ENCODE peak calls at places on chromosomes 5 and 9, in ten cellular contexts. One of them, this sample, is unnamed.

GRCh38 chr5:149546974-149547373 is 4.3 kb downstream of the CSNK1A1 start:
- DNase-seq in lower lobe of right lung: no peak
- DNase-seq in heart right ventricle: no peak
- DNase-seq in AG09309: no peak
- DNase-seq in keratinocyte: no peak
- DNase-seq in cardiac fibroblast: peak
- DNase-seq in endothelial cell: no peak
- DNase-seq in left lung: no peak
- DNase-seq in fibroblast of lung: no peak
- DNase-seq in BE2C: no peak
- DNase-seq in this sample: no peak

GRCh38 chr5:56506586-56506985 is 273.5 kb upstream of the ANKRD55 start:
- DNase-seq in lower lobe of right lung: no peak
- DNase-seq in heart right ventricle: no peak
- DNase-seq in AG09309: no peak
- DNase-seq in keratinocyte: no peak
- DNase-seq in cardiac fibroblast: peak
- DNase-seq in endothelial cell: no peak
- DNase-seq in left lung: no peak
- DNase-seq in fibroblast of lung: no peak
- DNase-seq in BE2C: no peak
- DNase-seq in this sample: no peak

GRCh38 chr9:95494022-95494415 is 22.8 kb downstream of the PTCH1 start:
- DNase-seq in lower lobe of right lung: no peak
- DNase-seq in heart right ventricle: no peak
- DNase-seq in AG09309: no peak
- DNase-seq in keratinocyte: no peak
- DNase-seq in cardiac fibroblast: no peak
- DNase-seq in endothelial cell: no peak
- DNase-seq in left lung: no peak
- DNase-seq in fibroblast of lung: no peak
- DNase-seq in BE2C: peak
- DNase-seq in this sample: no peak

GRCh38 chr5:132734687-132735086 is 2.7 kb downstream of the KIF3A start:
- DNase-seq in lower lobe of right lung: no peak
- DNase-seq in heart right ventricle: no peak
- DNase-seq in AG09309: no peak
- DNase-seq in keratinocyte: no peak
- DNase-seq in cardiac fibroblast: no peak
- DNase-seq in endothelial cell: no peak
- DNase-seq in left lung: no peak
- DNase-seq in fibroblast of lung: no peak
- DNase-seq in BE2C: no peak
- DNase-seq in this sample: no peak

GRCh38 chr9:16314476-16314875 is 556.0 kb downstream of the BNC2 start:
- DNase-seq in lower lobe of right lung: no peak
- DNase-seq in heart right ventricle: no peak
- DNase-seq in AG09309: no peak
- DNase-seq in keratinocyte: no peak
- DNase-seq in cardiac fibroblast: no peak
- DNase-seq in endothelial cell: no peak
- DNase-seq in left lung: no peak
- DNase-seq in fibroblast of lung: no peak
- DNase-seq in BE2C: no peak
- DNase-seq in this sample: no peak

GRCh38 chr5:158431369-158432029 is 572.6 kb upstream of the CLINT1 start:
- DNase-seq in lower lobe of right lung: no peak
- DNase-seq in heart right ventricle: no peak
- DNase-seq in AG09309: no peak
- DNase-seq in keratinocyte: no peak
- DNase-seq in cardiac fibroblast: peak
- DNase-seq in endothelial cell: no peak
- DNase-seq in left lung: no peak
- DNase-seq in fibroblast of lung: peak
- DNase-seq in BE2C: no peak
- DNase-seq in this sample: no peak

GRCh38 chr9:93299418-93300174 is 115.7 kb downstream of the WNK2 start:
- DNase-seq in lower lobe of right lung: no peak
- DNase-seq in heart right ventricle: no peak
- DNase-seq in AG09309: no peak
- DNase-seq in keratinocyte: no peak
- DNase-seq in cardiac fibroblast: no peak
- DNase-seq in endothelial cell: no peak
- DNase-seq in left lung: no peak
- DNase-seq in fibroblast of lung: no peak
- DNase-seq in BE2C: no peak
- DNase-seq in this sample: no peak

GRCh38 chr5:144276034-144276822 is 105.6 kb downstream of the KCTD16 start:
- DNase-seq in lower lobe of right lung: no peak
- DNase-seq in heart right ventricle: no peak
- DNase-seq in AG09309: peak
- DNase-seq in keratinocyte: no peak
- DNase-seq in cardiac fibroblast: no peak
- DNase-seq in endothelial cell: no peak
- DNase-seq in left lung: no peak
- DNase-seq in fibroblast of lung: peak
- DNase-seq in BE2C: no peak
- DNase-seq in this sample: no peak

GRCh38 chr5:87807783-87808182 is 395.1 kb upstream of the CCNH start:
- DNase-seq in lower lobe of right lung: no peak
- DNase-seq in heart right ventricle: no peak
- DNase-seq in AG09309: no peak
- DNase-seq in keratinocyte: no peak
- DNase-seq in cardiac fibroblast: no peak
- DNase-seq in endothelial cell: no peak
- DNase-seq in left lung: no peak
- DNase-seq in fibroblast of lung: no peak
- DNase-seq in BE2C: no peak
- DNase-seq in this sample: no peak

GRCh38 chr5:2186472-2187015 is 303.8 kb upstream of the IRX4 start:
- DNase-seq in lower lobe of right lung: no peak
- DNase-seq in heart right ventricle: no peak
- DNase-seq in AG09309: no peak
- DNase-seq in keratinocyte: no peak
- DNase-seq in cardiac fibroblast: no peak
- DNase-seq in endothelial cell: peak
- DNase-seq in left lung: no peak
- DNase-seq in fibroblast of lung: no peak
- DNase-seq in BE2C: no peak
- DNase-seq in this sample: no peak

GRCh38 chr5:140239939-140240700 is 62.8 kb downstream of the PFDN1 start:
- DNase-seq in lower lobe of right lung: peak
- DNase-seq in heart right ventricle: peak
- DNase-seq in AG09309: no peak
- DNase-seq in keratinocyte: no peak
- DNase-seq in cardiac fibroblast: peak
- DNase-seq in endothelial cell: peak
- DNase-seq in left lung: no peak
- DNase-seq in fibroblast of lung: peak
- DNase-seq in BE2C: peak
- DNase-seq in this sample: peak

GRCh38 chr9:91948423-91949292 is 1.4 kb downstream of the ROR2 start:
- DNase-seq in lower lobe of right lung: peak
- DNase-seq in heart right ventricle: peak
- DNase-seq in AG09309: no peak
- DNase-seq in keratinocyte: no peak
- DNase-seq in cardiac fibroblast: peak
- DNase-seq in endothelial cell: peak
- DNase-seq in left lung: no peak
- DNase-seq in fibroblast of lung: peak
- DNase-seq in BE2C: peak
- DNase-seq in this sample: peak

GRCh38 chr9:97749928-97750327 is 52.8 kb upstream of the XPA start:
- DNase-seq in lower lobe of right lung: no peak
- DNase-seq in heart right ventricle: no peak
- DNase-seq in AG09309: no peak
- DNase-seq in keratinocyte: no peak
- DNase-seq in cardiac fibroblast: no peak
- DNase-seq in endothelial cell: no peak
- DNase-seq in left lung: no peak
- DNase-seq in fibroblast of lung: no peak
- DNase-seq in BE2C: no peak
- DNase-seq in this sample: peak
- TF ChIP-seq CTCF in lower lobe of right lung: no peak
- TF ChIP-seq CTCF in heart right ventricle: no peak
- TF ChIP-seq CTCF in AG09309: peak
- TF ChIP-seq CTCF in keratinocyte: peak
- TF ChIP-seq CTCF in cardiac fibroblast: no peak
- TF ChIP-seq CTCF in endothelial cell: no peak
- TF ChIP-seq CTCF in left lung: no peak
- TF ChIP-seq CTCF in fibroblast of lung: no peak
- TF ChIP-seq CTCF in BE2C: no peak
- TF ChIP-seq CTCF in this sample: peak

GRCh38 chr5:36495638-36496010 is 110.8 kb upstream of the SLC1A3 start:
- DNase-seq in lower lobe of right lung: no peak
- DNase-seq in heart right ventricle: no peak
- DNase-seq in AG09309: no peak
- DNase-seq in keratinocyte: no peak
- DNase-seq in cardiac fibroblast: no peak
- DNase-seq in endothelial cell: no peak
- DNase-seq in left lung: no peak
- DNase-seq in fibroblast of lung: peak
- DNase-seq in BE2C: no peak
- DNase-seq in this sample: no peak

GRCh38 chr5:36494756-36495637 is 111.4 kb upstream of the SLC1A3 start:
- DNase-seq in lower lobe of right lung: no peak
- DNase-seq in heart right ventricle: no peak
- DNase-seq in AG09309: no peak
- DNase-seq in keratinocyte: no peak
- DNase-seq in cardiac fibroblast: peak
- DNase-seq in endothelial cell: no peak
- DNase-seq in left lung: no peak
- DNase-seq in fibroblast of lung: peak
- DNase-seq in BE2C: no peak
- DNase-seq in this sample: no peak

GRCh38 chr5:36491860-36492259 is 114.5 kb upstream of the SLC1A3 start:
- DNase-seq in lower lobe of right lung: peak
- DNase-seq in heart right ventricle: no peak
- DNase-seq in AG09309: no peak
- DNase-seq in keratinocyte: no peak
- DNase-seq in cardiac fibroblast: no peak
- DNase-seq in endothelial cell: no peak
- DNase-seq in left lung: no peak
- DNase-seq in fibroblast of lung: peak
- DNase-seq in BE2C: no peak
- DNase-seq in this sample: no peak

GRCh38 chr5:36494028-36494427 is 112.4 kb upstream of the SLC1A3 start:
- DNase-seq in lower lobe of right lung: no peak
- DNase-seq in heart right ventricle: no peak
- DNase-seq in AG09309: no peak
- DNase-seq in keratinocyte: no peak
- DNase-seq in cardiac fibroblast: no peak
- DNase-seq in endothelial cell: no peak
- DNase-seq in left lung: no peak
- DNase-seq in fibroblast of lung: no peak
- DNase-seq in BE2C: no peak
- DNase-seq in this sample: no peak

DNA sequence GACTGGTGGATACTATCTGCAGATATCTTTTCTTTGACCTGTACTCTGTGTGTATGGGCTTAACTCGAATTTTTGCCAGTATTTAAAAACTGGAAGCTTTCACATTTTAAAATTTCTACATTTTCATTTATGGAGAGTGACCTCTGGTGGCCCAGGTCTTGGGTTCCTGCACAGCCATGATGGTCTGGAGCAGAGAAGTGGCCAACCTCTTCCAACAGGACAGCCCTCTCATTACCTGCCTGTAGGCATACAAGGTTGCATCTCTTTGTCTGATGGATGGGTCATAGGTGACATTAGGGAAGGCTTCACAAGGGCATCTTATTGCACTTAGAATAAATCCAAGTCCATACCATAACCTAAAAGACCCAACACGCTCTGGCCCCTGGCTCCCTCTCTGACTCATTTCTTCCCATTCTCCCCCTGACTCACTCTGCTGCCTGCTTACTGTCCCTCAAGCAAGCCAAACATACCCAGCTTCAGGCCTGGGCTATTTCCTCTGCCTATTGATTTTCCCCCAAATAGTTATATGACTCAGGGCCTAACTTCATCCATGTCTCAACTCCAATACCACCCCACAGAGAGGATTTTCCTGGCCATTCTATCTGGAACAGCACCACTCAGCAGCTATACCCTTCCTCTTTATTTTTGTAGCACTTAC is 113.3 kb upstream of the SLC1A3 start:
- DNase-seq in lower lobe of right lung: no peak
- DNase-seq in heart right ventricle: no peak
- DNase-seq in AG09309: no peak
- DNase-seq in keratinocyte: no peak
- DNase-seq in cardiac fibroblast: no peak
- DNase-seq in endothelial cell: no peak
- DNase-seq in left lung: no peak
- DNase-seq in fibroblast of lung: peak
- DNase-seq in BE2C: no peak
- DNase-seq in this sample: no peak
- TF ChIP-seq CTCF in lower lobe of right lung: no peak
- TF ChIP-seq CTCF in heart right ventricle: no peak
- TF ChIP-seq CTCF in AG09309: no peak
- TF ChIP-seq CTCF in keratinocyte: no peak
- TF ChIP-seq CTCF in cardiac fibroblast: no peak
- TF ChIP-seq CTCF in endothelial cell: no peak
- TF ChIP-seq CTCF in left lung: no peak
- TF ChIP-seq CTCF in fibroblast of lung: no peak
- TF ChIP-seq CTCF in BE2C: no peak
- TF ChIP-seq CTCF in this sample: no peak

DNA sequence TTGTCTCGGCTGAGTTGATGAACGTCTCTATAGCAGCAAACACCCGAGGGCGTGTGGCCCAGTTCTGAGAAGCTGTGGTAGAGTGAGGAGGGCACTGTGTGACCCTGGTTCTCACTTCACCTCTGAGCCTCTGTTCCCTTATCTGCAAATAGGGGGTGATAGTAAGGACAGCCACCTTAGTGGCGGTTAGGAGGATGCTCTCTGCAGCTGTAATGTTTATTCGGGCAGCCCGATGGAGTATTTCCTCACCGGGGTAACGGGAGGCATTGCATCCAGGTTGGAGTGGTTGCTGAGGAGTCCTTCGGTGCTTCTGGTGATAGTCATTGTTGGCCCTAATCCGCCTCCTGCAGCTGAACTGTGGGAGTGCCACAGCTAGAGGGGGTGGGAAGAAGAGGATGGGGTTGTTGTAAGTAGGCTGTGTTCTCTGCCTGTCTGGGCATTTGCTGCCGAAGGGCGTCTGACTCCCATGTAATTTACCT is 13.9 kb downstream of the PRRC2B start:
- DNase-seq in lower lobe of right lung: peak
- DNase-seq in heart right ventricle: peak
- DNase-seq in AG09309: no peak
- DNase-seq in keratinocyte: no peak
- DNase-seq in cardiac fibroblast: peak
- DNase-seq in endothelial cell: peak
- DNase-seq in left lung: no peak
- DNase-seq in fibroblast of lung: no peak
- DNase-seq in BE2C: no peak
- DNase-seq in this sample: no peak
- TF ChIP-seq CTCF in lower lobe of right lung: peak
- TF ChIP-seq CTCF in heart right ventricle: peak
- TF ChIP-seq CTCF in AG09309: no peak
- TF ChIP-seq CTCF in keratinocyte: peak
- TF ChIP-seq CTCF in cardiac fibroblast: peak
- TF ChIP-seq CTCF in endothelial cell: no peak
- TF ChIP-seq CTCF in left lung: peak
- TF ChIP-seq CTCF in fibroblast of lung: peak
- TF ChIP-seq CTCF in BE2C: peak
- TF ChIP-seq CTCF in this sample: no peak

GRCh38 chr5:136446565-136446964 is 81.2 kb upstream of the TRPC7 start:
- DNase-seq in lower lobe of right lung: no peak
- DNase-seq in heart right ventricle: no peak
- DNase-seq in AG09309: no peak
- DNase-seq in keratinocyte: no peak
- DNase-seq in cardiac fibroblast: no peak
- DNase-seq in endothelial cell: no peak
- DNase-seq in left lung: no peak
- DNase-seq in fibroblast of lung: no peak
- DNase-seq in BE2C: no peak
- DNase-seq in this sample: peak
- TF ChIP-seq CTCF in lower lobe of right lung: no peak
- TF ChIP-seq CTCF in heart right ventricle: no peak
- TF ChIP-seq CTCF in AG09309: no peak
- TF ChIP-seq CTCF in keratinocyte: no peak
- TF ChIP-seq CTCF in cardiac fibroblast: no peak
- TF ChIP-seq CTCF in endothelial cell: no peak
- TF ChIP-seq CTCF in left lung: no peak
- TF ChIP-seq CTCF in fibroblast of lung: no peak
- TF ChIP-seq CTCF in BE2C: peak
- TF ChIP-seq CTCF in this sample: no peak